ENCODE peak calls at places on chromosomes 2 and 18, in seven cellular contexts. One of them, this sample, is unnamed.

GRCh38 chr2:765369-765768 is 88.2 kb upstream of the TMEM18 start:
- DNase-seq in K562: no peak
- DNase-seq in GM12892: no peak
- DNase-seq in SK-N-SH: no peak
- DNase-seq in H1: no peak
- DNase-seq in HepG2: no peak
- DNase-seq in GM12878: no peak
- DNase-seq in this sample: no peak

GRCh38 chr2:220789961-220790360 is 782.1 kb downstream of the EPHA4 start:
- DNase-seq in K562: no peak
- DNase-seq in GM12892: no peak
- DNase-seq in SK-N-SH: no peak
- DNase-seq in H1: no peak
- DNase-seq in HepG2: no peak
- DNase-seq in GM12878: no peak
- DNase-seq in this sample: no peak

GRCh38 chr2:8000861-8001260 is 681.0 kb upstream of the ID2 start:
- DNase-seq in K562: no peak
- DNase-seq in GM12892: no peak
- DNase-seq in SK-N-SH: no peak
- DNase-seq in H1: no peak
- DNase-seq in HepG2: no peak
- DNase-seq in GM12878: no peak
- DNase-seq in this sample: no peak

GRCh38 chr2:31270136-31270535 is 36.2 kb downstream of the EHD3 start:
- DNase-seq in K562: no peak
- DNase-seq in GM12892: no peak
- DNase-seq in SK-N-SH: no peak
- DNase-seq in H1: no peak
- DNase-seq in HepG2: no peak
- DNase-seq in GM12878: no peak
- DNase-seq in this sample: no peak

GRCh38 chr2:69012310-69013122 is 463 bp upstream of the ANTXR1 start:
- DNase-seq in K562: peak; percentile 67
- DNase-seq in GM12892: peak; percentile 33
- DNase-seq in SK-N-SH: peak; percentile 19
- DNase-seq in H1: no peak
- DNase-seq in HepG2: peak; percentile 66
- DNase-seq in GM12878: no peak
- DNase-seq in this sample: peak; percentile 36

GRCh38 chr2:159010340-159010739 is 41.9 kb downstream of the TANC1 start:
- DNase-seq in K562: no peak
- DNase-seq in GM12892: no peak
- DNase-seq in SK-N-SH: peak; percentile 61
- DNase-seq in H1: no peak
- DNase-seq in HepG2: peak; percentile 18
- DNase-seq in GM12878: no peak
- DNase-seq in this sample: no peak

GRCh38 chr2:107645586-107645985 is 181.1 kb upstream of the RGPD4 start:
- DNase-seq in K562: no peak
- DNase-seq in GM12892: no peak
- DNase-seq in SK-N-SH: no peak
- DNase-seq in H1: no peak
- DNase-seq in HepG2: no peak
- DNase-seq in GM12878: no peak
- DNase-seq in this sample: no peak

GRCh38 chr2:54672587-54673456 is 50.6 kb upstream of the EML6 start:
- DNase-seq in K562: no peak
- DNase-seq in GM12892: no peak
- DNase-seq in SK-N-SH: no peak
- DNase-seq in H1: no peak
- DNase-seq in HepG2: no peak
- DNase-seq in GM12878: peak; percentile 68
- DNase-seq in this sample: no peak

GRCh38 chr2:24482256-24482971 is 8.6 kb upstream of the NCOA1 start:
- DNase-seq in K562: no peak
- DNase-seq in GM12892: no peak
- DNase-seq in SK-N-SH: no peak
- DNase-seq in H1: no peak
- DNase-seq in HepG2: no peak
- DNase-seq in GM12878: no peak
- DNase-seq in this sample: no peak

GRCh38 chr2:206915136-206915535 is 24.2 kb upstream of the CPO start:
- DNase-seq in K562: no peak
- DNase-seq in GM12892: no peak
- DNase-seq in SK-N-SH: no peak
- DNase-seq in H1: no peak
- DNase-seq in HepG2: peak; percentile 6
- DNase-seq in GM12878: no peak
- DNase-seq in this sample: no peak

GRCh38 chr2:148926291-148926961 is 51.4 kb downstream of the KIF5C start:
- DNase-seq in K562: peak; percentile 56
- DNase-seq in GM12892: peak; percentile 50
- DNase-seq in SK-N-SH: peak; percentile 63
- DNase-seq in H1: peak; percentile 17
- DNase-seq in HepG2: peak; percentile 48
- DNase-seq in GM12878: peak; percentile 9
- DNase-seq in this sample: peak; percentile 39

GRCh38 chr18:9516437-9517064 is 41.2 kb downstream of the RALBP1 start:
- DNase-seq in K562: peak; percentile 56
- DNase-seq in GM12892: no peak
- DNase-seq in SK-N-SH: peak; percentile 63
- DNase-seq in H1: no peak
- DNase-seq in HepG2: peak; percentile 14
- DNase-seq in GM12878: peak; percentile 17
- DNase-seq in this sample: no peak

GRCh38 chr18:21316296-21316695 is 74.3 kb downstream of the GREB1L start:
- DNase-seq in K562: no peak
- DNase-seq in GM12892: no peak
- DNase-seq in SK-N-SH: no peak
- DNase-seq in H1: no peak
- DNase-seq in HepG2: no peak
- DNase-seq in GM12878: no peak
- DNase-seq in this sample: no peak

GRCh38 chr2:9538000-9538507 is 17.6 kb downstream of the ADAM17 start:
- DNase-seq in K562: no peak
- DNase-seq in GM12892: no peak
- DNase-seq in SK-N-SH: no peak
- DNase-seq in H1: no peak
- DNase-seq in HepG2: no peak
- DNase-seq in GM12878: no peak
- DNase-seq in this sample: no peak

GRCh38 chr18:12003894-12004293 is 22.6 kb downstream of the IMPA2 start:
- DNase-seq in K562: no peak
- DNase-seq in GM12892: no peak
- DNase-seq in SK-N-SH: no peak
- DNase-seq in H1: no peak
- DNase-seq in HepG2: no peak
- DNase-seq in GM12878: no peak
- DNase-seq in this sample: no peak

DNA sequence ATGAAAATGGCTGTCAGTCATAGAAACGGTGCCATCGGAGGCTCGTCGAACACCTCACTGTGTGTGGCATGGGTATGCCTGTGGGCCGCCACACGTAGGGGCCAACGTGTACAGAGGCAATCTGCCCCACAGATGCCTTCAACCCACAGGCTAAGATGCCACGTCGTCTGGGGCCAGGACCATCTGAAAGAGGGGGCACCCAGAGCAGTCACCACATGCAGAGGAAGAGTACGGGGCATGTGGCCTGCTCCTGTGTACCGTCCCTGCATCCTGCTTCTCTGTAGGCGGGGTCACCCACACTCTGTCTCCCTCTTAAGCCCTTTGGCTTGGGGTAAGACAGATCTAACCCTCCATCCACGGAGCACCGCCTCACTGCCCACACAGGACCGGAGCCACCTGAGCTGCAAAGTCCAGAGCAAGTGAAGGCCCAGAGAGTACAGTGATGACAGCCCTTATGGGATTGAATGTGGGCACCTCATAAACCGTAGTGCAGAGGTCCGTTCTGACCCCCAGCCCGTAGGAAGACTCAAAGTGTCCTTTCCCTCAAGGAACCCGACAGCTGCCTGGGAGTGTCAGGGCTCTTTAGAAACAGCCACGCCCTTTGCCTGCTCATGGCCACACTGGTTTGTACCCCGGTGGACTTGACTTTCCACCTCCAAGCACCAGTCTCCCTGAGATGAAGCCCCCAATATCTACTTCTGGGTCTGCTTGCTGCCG is 66.2 kb downstream of the TWIST2 start:
- DNase-seq in K562: no peak
- DNase-seq in GM12892: no peak
- DNase-seq in SK-N-SH: no peak
- DNase-seq in H1: no peak
- DNase-seq in HepG2: no peak
- DNase-seq in GM12878: no peak
- DNase-seq in this sample: no peak
- TF ChIP-seq TAF1 in K562: no peak
- TF ChIP-seq TAF1 in GM12892: no peak
- TF ChIP-seq TAF1 in SK-N-SH: no peak
- TF ChIP-seq TAF1 in H1: no peak
- TF ChIP-seq TAF1 in HepG2: no peak
- TF ChIP-seq TAF1 in GM12878: no peak
- TF ChIP-seq TAF1 in this sample: no peak

GRCh38 chr2:150415022-150415421 is 72.4 kb downstream of the RND3 start:
- DNase-seq in K562: no peak
- DNase-seq in GM12892: no peak
- DNase-seq in SK-N-SH: no peak
- DNase-seq in H1: no peak
- DNase-seq in HepG2: no peak
- DNase-seq in GM12878: no peak
- DNase-seq in this sample: no peak

GRCh38 chr2:150413416-150413815 is 74.1 kb downstream of the RND3 start:
- DNase-seq in K562: no peak
- DNase-seq in GM12892: no peak
- DNase-seq in SK-N-SH: no peak
- DNase-seq in H1: no peak
- DNase-seq in HepG2: no peak
- DNase-seq in GM12878: no peak
- DNase-seq in this sample: no peak

GRCh38 chr2:150413890-150414289 is 73.6 kb downstream of the RND3 start:
- DNase-seq in K562: no peak
- DNase-seq in GM12892: no peak
- DNase-seq in SK-N-SH: no peak
- DNase-seq in H1: no peak
- DNase-seq in HepG2: no peak
- DNase-seq in GM12878: no peak
- DNase-seq in this sample: no peak

GRCh38 chr2:150409196-150409595 is 78.3 kb downstream of the RND3 start:
- DNase-seq in K562: no peak
- DNase-seq in GM12892: no peak
- DNase-seq in SK-N-SH: no peak
- DNase-seq in H1: no peak
- DNase-seq in HepG2: no peak
- DNase-seq in GM12878: no peak
- DNase-seq in this sample: no peak

DNA sequence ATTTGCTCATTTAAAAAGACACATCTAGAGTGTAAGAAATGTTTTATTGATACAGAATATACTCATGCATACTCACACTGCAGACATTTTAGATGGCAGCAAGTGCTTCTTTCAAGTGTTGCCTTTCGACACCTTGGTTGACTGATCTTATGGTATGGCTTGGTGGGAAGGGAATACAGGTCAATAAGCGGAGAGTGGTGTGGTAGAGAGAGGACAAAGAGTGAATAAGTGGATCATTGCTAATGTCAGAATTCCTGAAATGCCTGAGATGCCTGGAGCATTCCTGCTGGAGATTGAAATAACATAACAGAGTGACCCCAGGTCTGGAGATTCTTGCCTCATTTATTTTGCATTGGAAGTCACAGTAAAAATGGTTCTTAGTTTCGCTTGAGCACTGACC is 76.7 kb downstream of the RND3 start:
- DNase-seq in K562: no peak
- DNase-seq in GM12892: no peak
- DNase-seq in SK-N-SH: no peak
- DNase-seq in H1: peak; percentile 54
- DNase-seq in HepG2: peak; percentile 35
- DNase-seq in GM12878: no peak
- DNase-seq in this sample: no peak
- TF ChIP-seq TAF1 in K562: no peak
- TF ChIP-seq TAF1 in GM12892: no peak
- TF ChIP-seq TAF1 in SK-N-SH: no peak
- TF ChIP-seq TAF1 in H1: peak; percentile 13
- TF ChIP-seq TAF1 in HepG2: no peak
- TF ChIP-seq TAF1 in GM12878: no peak
- TF ChIP-seq TAF1 in this sample: no peak

GRCh38 chr2:17878222-17879136 is at the start of gene KCNS3:
- DNase-seq in K562: peak; percentile 93
- DNase-seq in GM12892: peak; percentile 58
- DNase-seq in SK-N-SH: peak; percentile 90
- DNase-seq in H1: no peak
- DNase-seq in HepG2: no peak
- DNase-seq in GM12878: no peak
- DNase-seq in this sample: peak; percentile 66

GRCh38 chr2:17879913-17880274 is 1.4 kb downstream of the KCNS3 start:
- DNase-seq in K562: no peak
- DNase-seq in GM12892: no peak
- DNase-seq in SK-N-SH: no peak
- DNase-seq in H1: no peak
- DNase-seq in HepG2: peak; percentile 13
- DNase-seq in GM12878: no peak
- DNase-seq in this sample: no peak

GRCh38 chr2:17876590-17876989 is 1.9 kb upstream of the KCNS3 start:
- DNase-seq in K562: no peak
- DNase-seq in GM12892: no peak
- DNase-seq in SK-N-SH: no peak
- DNase-seq in H1: no peak
- DNase-seq in HepG2: no peak
- DNase-seq in GM12878: no peak
- DNase-seq in this sample: no peak

GRCh38 chr2:17879137-17879912 is 858 bp downstream of the KCNS3 start:
- DNase-seq in K562: peak; percentile 45
- DNase-seq in GM12892: peak; percentile 33
- DNase-seq in SK-N-SH: peak; percentile 72
- DNase-seq in H1: peak; percentile 62
- DNase-seq in HepG2: no peak
- DNase-seq in GM12878: no peak
- DNase-seq in this sample: peak; percentile 41

DNA sequence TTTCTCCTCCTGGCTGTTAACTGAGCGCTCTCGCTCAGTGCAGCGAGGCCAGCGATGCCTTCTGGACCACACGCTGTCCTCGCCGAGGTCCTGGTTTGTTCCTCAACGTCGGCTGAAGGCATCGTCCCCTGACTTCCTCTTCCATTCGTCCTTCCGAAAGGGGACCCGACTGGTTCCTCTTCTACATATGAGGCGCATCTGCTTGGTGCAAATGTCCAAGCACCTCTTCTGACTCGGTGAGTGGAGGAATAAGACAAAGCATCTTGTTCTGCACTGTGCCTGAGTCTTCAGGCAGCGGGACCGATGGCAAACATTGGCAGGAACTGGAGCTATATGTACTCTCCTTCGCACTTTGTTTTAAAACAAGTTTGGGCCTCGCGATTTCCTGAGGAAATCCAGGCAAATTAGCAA is 651 bp upstream of the KCNS3 start:
- DNase-seq in K562: no peak
- DNase-seq in GM12892: peak; percentile 24
- DNase-seq in SK-N-SH: peak; percentile 41
- DNase-seq in H1: no peak
- DNase-seq in HepG2: no peak
- DNase-seq in GM12878: no peak
- DNase-seq in this sample: peak; percentile 20
- TF ChIP-seq TAF1 in K562: no peak
- TF ChIP-seq TAF1 in GM12892: no peak
- TF ChIP-seq TAF1 in SK-N-SH: no peak
- TF ChIP-seq TAF1 in H1: no peak
- TF ChIP-seq TAF1 in HepG2: no peak
- TF ChIP-seq TAF1 in GM12878: no peak
- TF ChIP-seq TAF1 in this sample: no peak

GRCh38 chr18:77702686-77703085 is 453.0 kb downstream of the GALR1 start:
- DNase-seq in K562: no peak
- DNase-seq in GM12892: no peak
- DNase-seq in SK-N-SH: peak; percentile 3
- DNase-seq in H1: no peak
- DNase-seq in HepG2: peak; percentile 10
- DNase-seq in GM12878: no peak
- DNase-seq in this sample: no peak
- TF ChIP-seq TAF1 in K562: no peak
- TF ChIP-seq TAF1 in GM12892: no peak
- TF ChIP-seq TAF1 in SK-N-SH: no peak
- TF ChIP-seq TAF1 in H1: no peak
- TF ChIP-seq TAF1 in HepG2: no peak
- TF ChIP-seq TAF1 in GM12878: no peak
- TF ChIP-seq TAF1 in this sample: no peak

This sample was measured in GM12891.